ENCODE peak calls at places on chromosomes 13 and 19, in ten cellular contexts. R, C, Z, N, K, Q, E, I, H and S are unnamed samples.

GRCh38 chr19:5587071-5587455 is 19.3 kb upstream of the TINCR start:
- DNase-seq in R (no peak), C (no peak), Z (no peak), N (no peak), K (no peak), Q (no peak), E (no peak), I (no peak), H (no peak), S (no peak)

GRCh38 chr19:801861-802496 is 4.7 kb downstream of the PTBP1 start:
- DNase-seq in R (no peak), C (no peak), Z (no peak), N (peak), K (no peak), Q (no peak), E (peak), I (no peak), H (peak), S (no peak)

GRCh38 chr13:78657699-78658629 is 991 bp downstream of the OBI1 start:
- DNase-seq in R (peak), C (no peak), Z (no peak), N (no peak), K (no peak), Q (no peak), E (no peak), I (no peak), H (no peak), S (no peak)

GRCh38 chr19:56142087-56142787 is 1.1 kb downstream of the ZNF444 start:
- DNase-seq in R (no peak), C (no peak), Z (no peak), N (no peak), K (peak), Q (no peak), E (peak), I (no peak), H (peak), S (no peak)

GRCh38 chr13:83941669-83942335 is 59.5 kb upstream of the SLITRK1 start:
- DNase-seq in R (no peak), C (no peak), Z (no peak), N (no peak), K (no peak), Q (no peak), E (no peak), I (no peak), H (no peak), S (no peak)

GRCh38 chr19:38551450-38551813 is 66.3 kb downstream of the MAP4K1 start:
- DNase-seq in R (peak), C (no peak), Z (no peak), N (no peak), K (no peak), Q (no peak), E (no peak), I (no peak), H (peak), S (no peak)

GRCh38 chr13:109253316-109253715 is 533.1 kb downstream of the IRS2 start:
- DNase-seq in R (no peak), C (no peak), Z (no peak), N (no peak), K (no peak), Q (no peak), E (no peak), I (no peak), H (no peak), S (no peak)

GRCh38 chr13:101424381-101425155 is 8.3 kb upstream of the NALCN start:
- DNase-seq in R (no peak), C (no peak), Z (no peak), N (no peak), K (no peak), Q (no peak), E (no peak), I (no peak), H (no peak), S (no peak)

GRCh38 chr13:33815011-33815550 is 2.9 kb upstream of the RFC3 start:
- DNase-seq in R (no peak), C (no peak), Z (no peak), N (no peak), K (no peak), Q (no peak), E (no peak), I (no peak), H (no peak), S (no peak)

GRCh38 chr13:91349992-91350911 is 2.8 kb downstream of the MIR17HG start:
- DNase-seq in R (no peak), C (no peak), Z (no peak), N (no peak), K (no peak), Q (no peak), E (no peak), I (no peak), H (no peak), S (no peak)

GRCh38 chr13:113545455-113545930 is 39.1 kb upstream of the TFDP1 start:
- DNase-seq in R (no peak), C (no peak), Z (no peak), N (no peak), K (no peak), Q (no peak), E (peak), I (no peak), H (peak), S (peak)

DNA sequence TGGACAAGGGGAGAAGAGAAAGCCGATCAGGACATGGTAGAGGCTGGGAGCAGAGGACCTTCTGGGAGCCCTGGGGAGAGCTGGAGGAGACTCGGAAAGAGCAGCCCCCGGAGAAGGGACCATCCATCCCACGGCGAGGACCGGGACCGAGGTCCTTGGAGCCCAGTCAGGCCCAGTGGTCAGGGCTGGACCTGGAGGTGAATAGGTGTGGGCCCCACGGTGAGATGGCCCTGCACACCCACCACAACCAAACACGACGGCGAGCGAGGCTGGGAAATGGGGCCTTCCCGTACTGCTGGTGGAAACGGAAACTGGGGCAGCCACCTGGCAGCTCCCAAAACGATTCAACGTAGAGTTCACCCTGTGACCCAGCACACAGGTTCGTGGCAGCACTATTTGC is 3.7 kb upstream of the NTN5 start:
- DNase-seq in R (peak), C (no peak), Z (no peak), N (no peak), K (no peak), Q (no peak), E (no peak), I (no peak), H (no peak), S (no peak)
- TF ChIP-seq CTCF in R (no peak), C (no peak), Z (no peak), N (no peak), K (no peak), Q (no peak), E (no peak), I (no peak), H (no peak), S (no peak)

GRCh38 chr19:43939557-43940260 is 4.6 kb upstream of the ZNF45 start:
- DNase-seq in R (no peak), C (no peak), Z (no peak), N (no peak), K (no peak), Q (no peak), E (no peak), I (no peak), H (no peak), S (no peak)

GRCh38 chr19:43934055-43934984 is 762 bp downstream of the ZNF45 start:
- DNase-seq in R (peak), C (no peak), Z (no peak), N (no peak), K (no peak), Q (no peak), E (no peak), I (no peak), H (no peak), S (peak)

GRCh38 chr19:43940719-43941118 is 5.6 kb upstream of the ZNF45 start:
- DNase-seq in R (no peak), C (no peak), Z (no peak), N (no peak), K (no peak), Q (no peak), E (no peak), I (no peak), H (no peak), S (no peak)

GRCh38 chr19:43936219-43936618 is 1.1 kb upstream of the ZNF45 start:
- DNase-seq in R (no peak), C (no peak), Z (no peak), N (no peak), K (no peak), Q (no peak), E (no peak), I (no peak), H (no peak), S (no peak)

GRCh38 chr19:43934985-43935708 is at the start of gene ZNF45:
- DNase-seq in R (peak), C (peak), Z (peak), N (peak), K (peak), Q (peak), E (peak), I (peak), H (peak), S (peak)
- TF ChIP-seq CTCF in R (no peak), C (no peak), Z (no peak), N (no peak), K (no peak), Q (no peak), E (no peak), I (no peak), H (no peak), S (no peak)

GRCh38 chr13:95552539-95553270 is at the start of gene CLDN10:
- DNase-seq in R (peak), C (peak), Z (no peak), N (no peak), K (peak), Q (no peak), E (no peak), I (peak), H (no peak), S (no peak)
- TF ChIP-seq CTCF in R (no peak), C (peak), Z (peak), N (peak), K (peak), Q (peak), E (no peak), I (peak), H (no peak), S (peak)

DNA sequence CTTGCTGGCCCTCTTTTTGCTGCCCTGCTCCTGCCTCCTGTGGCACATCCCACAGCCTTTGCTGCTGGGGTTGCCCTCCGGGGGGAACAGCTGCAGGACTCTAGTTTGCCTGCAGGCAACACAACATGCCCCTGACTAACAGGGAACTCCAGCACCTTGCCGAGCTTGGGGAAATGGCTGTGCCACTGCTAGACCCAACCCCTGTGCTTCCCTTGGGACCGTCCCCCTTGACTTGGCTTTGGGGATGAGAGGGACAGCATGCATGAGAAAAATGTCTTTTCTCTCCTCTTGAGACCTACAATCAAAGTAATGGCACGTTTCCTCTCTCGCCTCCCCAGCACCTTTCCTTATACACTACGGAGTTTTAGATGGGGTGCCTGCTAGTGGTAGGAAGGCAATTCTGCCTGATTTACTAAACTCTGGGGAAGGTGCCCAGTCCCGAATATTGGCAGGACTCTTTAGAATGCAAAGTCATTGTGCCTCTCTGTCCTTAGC is 12.4 kb upstream of the VWA8 start:
- DNase-seq in R (no peak), C (no peak), Z (no peak), N (peak), K (no peak), Q (no peak), E (no peak), I (no peak), H (no peak), S (no peak)
- TF ChIP-seq CTCF in R (no peak), C (no peak), Z (peak), N (peak), K (no peak), Q (no peak), E (no peak), I (no peak), H (no peak), S (no peak)

DNA sequence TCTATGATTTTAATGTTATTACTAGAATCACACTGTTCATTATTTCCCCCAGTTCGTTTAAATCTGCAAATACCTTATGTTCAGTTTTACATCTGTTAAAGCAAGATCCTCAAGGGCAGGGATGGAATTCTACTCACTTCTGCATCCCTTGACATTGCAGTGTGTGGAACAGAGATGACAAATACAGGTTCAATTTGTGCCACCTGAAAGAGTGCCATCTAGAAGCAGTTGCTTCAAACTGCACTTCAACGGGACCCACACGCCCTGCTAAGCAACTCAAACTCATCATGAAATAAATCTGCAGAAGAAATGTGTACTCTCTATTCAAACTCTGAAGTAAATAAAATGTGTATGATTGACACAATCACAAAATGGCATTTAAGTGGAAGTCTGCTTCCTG is 44.5 kb downstream of the RUBCNL start:
- DNase-seq in R (no peak), C (no peak), Z (no peak), N (no peak), K (no peak), Q (no peak), E (no peak), I (no peak), H (no peak), S (no peak)
- TF ChIP-seq CTCF in R (no peak), C (no peak), Z (peak), N (no peak), K (peak), Q (no peak), E (no peak), I (no peak), H (no peak), S (no peak)

GRCh38 chr19:45739498-45740439 is 6.5 kb downstream of the MEIOSIN start:
- DNase-seq in R (no peak), C (no peak), Z (no peak), N (no peak), K (no peak), Q (no peak), E (no peak), I (no peak), H (peak), S (no peak)
- TF ChIP-seq CTCF in R (no peak), C (no peak), Z (no peak), N (no peak), K (no peak), Q (no peak), E (no peak), I (no peak), H (no peak), S (no peak)

GRCh38 chr19:43609872-43610271 is 2.0 kb upstream of the SRRM5 start:
- DNase-seq in R (no peak), C (no peak), Z (no peak), N (no peak), K (no peak), Q (no peak), E (no peak), I (no peak), H (no peak), S (no peak)

GRCh38 chr19:43616306-43616705 is 3.1 kb downstream of the ZNF428 start:
- DNase-seq in R (no peak), C (no peak), Z (no peak), N (no peak), K (no peak), Q (no peak), E (no peak), I (no peak), H (no peak), S (no peak)

GRCh38 chr19:43611788-43612187 is at the start of gene SRRM5:
- DNase-seq in R (no peak), C (no peak), Z (no peak), N (no peak), K (no peak), Q (no peak), E (no peak), I (no peak), H (no peak), S (no peak)

GRCh38 chr19:43610493-43610892 is 1.4 kb upstream of the SRRM5 start:
- DNase-seq in R (no peak), C (no peak), Z (no peak), N (no peak), K (no peak), Q (no peak), E (no peak), I (no peak), H (no peak), S (peak)

GRCh38 chr19:43612374-43612773 is 486 bp downstream of the SRRM5 start:
- DNase-seq in R (no peak), C (no peak), Z (no peak), N (no peak), K (no peak), Q (no peak), E (no peak), I (no peak), H (no peak), S (no peak)
- TF ChIP-seq CTCF in R (no peak), C (no peak), Z (no peak), N (no peak), K (no peak), Q (no peak), E (no peak), I (no peak), H (no peak), S (peak)

DNA sequence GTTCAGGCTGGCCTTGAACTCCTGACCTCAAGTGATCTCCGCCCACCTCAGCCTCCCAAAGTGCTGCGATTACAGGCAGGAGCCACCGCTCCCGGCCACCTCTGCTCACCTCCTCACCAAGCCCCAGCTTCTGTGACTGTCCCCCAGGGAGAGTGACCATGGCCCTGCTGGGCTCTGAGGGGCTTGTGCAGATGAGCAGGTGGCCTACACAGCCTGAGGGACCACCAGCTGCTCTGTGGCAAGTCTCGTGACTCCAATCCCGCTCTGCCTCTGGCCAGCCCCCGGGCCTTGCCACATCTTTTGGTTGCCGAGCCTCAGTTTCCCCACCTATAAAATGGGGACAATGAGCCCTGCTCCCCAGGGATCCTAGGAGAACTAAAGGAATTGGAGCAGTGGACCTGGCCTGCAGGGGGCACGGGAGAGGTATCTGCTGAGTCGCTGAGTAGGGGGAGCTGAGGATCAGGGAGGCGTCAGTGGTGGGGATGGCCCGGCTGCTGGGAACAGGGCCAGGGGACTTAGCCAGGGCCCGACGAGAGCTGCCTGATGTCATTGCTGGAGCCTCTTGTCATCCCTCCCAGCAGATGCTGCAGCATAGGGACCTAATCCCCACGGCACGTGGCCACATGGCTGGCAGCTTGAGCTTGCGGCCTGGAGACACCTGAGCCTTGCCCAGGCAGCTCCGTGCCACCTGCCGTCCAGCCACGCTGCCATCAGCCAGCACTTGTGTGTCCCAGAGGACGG is 74.7 kb downstream of the GADD45B start:
- DNase-seq in R (no peak), C (no peak), Z (no peak), N (peak), K (no peak), Q (no peak), E (peak), I (no peak), H (peak), S (no peak)
- TF ChIP-seq CTCF in R (no peak), C (no peak), Z (no peak), N (no peak), K (no peak), Q (no peak), E (no peak), I (no peak), H (no peak), S (peak)

GRCh38 chr13:60627071-60627686 is 230.2 kb downstream of the TDRD3 start:
- DNase-seq in R (peak), C (peak), Z (no peak), N (peak), K (peak), Q (no peak), E (no peak), I (peak), H (no peak), S (peak)

GRCh38 chr13:60617863-60618733 is 221.1 kb downstream of the TDRD3 start:
- DNase-seq in R (no peak), C (no peak), Z (no peak), N (no peak), K (no peak), Q (no peak), E (no peak), I (no peak), H (no peak), S (peak)

GRCh38 chr13:60619461-60619860 is 222.4 kb downstream of the TDRD3 start:
- DNase-seq in R (no peak), C (no peak), Z (no peak), N (no peak), K (no peak), Q (no peak), E (no peak), I (no peak), H (no peak), S (no peak)

GRCh38 chr13:60620611-60621395 is 223.8 kb downstream of the TDRD3 start:
- DNase-seq in R (no peak), C (no peak), Z (no peak), N (no peak), K (no peak), Q (no peak), E (no peak), I (no peak), H (no peak), S (no peak)

GRCh38 chr13:60623131-60623530 is 226.1 kb downstream of the TDRD3 start:
- DNase-seq in R (no peak), C (no peak), Z (no peak), N (no peak), K (no peak), Q (no peak), E (no peak), I (no peak), H (no peak), S (no peak)
- TF ChIP-seq CTCF in R (no peak), C (no peak), Z (no peak), N (no peak), K (no peak), Q (no peak), E (no peak), I (no peak), H (no peak), S (no peak)